ENCODE peak calls at places on chromosomes 4 and X, in five cellular contexts. One of them, this sample, is unnamed.

GRCh38 chr4:87949961-87950360 is 25.6 kb upstream of the SPP1 start:
- DNase-seq in right atrium auricular region: no peak
- DNase-seq in tibial nerve: no peak
- DNase-seq in AG04450: no peak
- DNase-seq in K562: no peak
- DNase-seq in this sample: peak

GRCh38 chrX:84216406-84216805 is 28.4 kb upstream of the RPS6KA6 start:
- DNase-seq in right atrium auricular region: no peak
- DNase-seq in tibial nerve: no peak
- DNase-seq in AG04450: no peak
- DNase-seq in K562: no peak
- DNase-seq in this sample: no peak

GRCh38 chrX:72306851-72307645 is 1.3 kb upstream of the CITED1 start:
- DNase-seq in right atrium auricular region: peak
- DNase-seq in tibial nerve: peak
- DNase-seq in AG04450: peak
- DNase-seq in K562: peak
- DNase-seq in this sample: peak

GRCh38 chr4:169251291-169252235 is 19.2 kb downstream of the SH3RF1 start:
- DNase-seq in right atrium auricular region: no peak
- DNase-seq in tibial nerve: no peak
- DNase-seq in AG04450: no peak
- DNase-seq in K562: no peak
- DNase-seq in this sample: peak

GRCh38 chr4:2241003-2241402 is 918 bp downstream of the HAUS3 start:
- DNase-seq in right atrium auricular region: no peak
- DNase-seq in tibial nerve: no peak
- DNase-seq in AG04450: no peak
- DNase-seq in K562: no peak
- DNase-seq in this sample: no peak

GRCh38 chr4:67853336-67853735 is 30.5 kb downstream of the TMPRSS11D start:
- DNase-seq in right atrium auricular region: no peak
- DNase-seq in tibial nerve: no peak
- DNase-seq in AG04450: no peak
- DNase-seq in K562: no peak
- DNase-seq in this sample: no peak

GRCh38 chr4:146389561-146389960 is 132.2 kb downstream of the SLC10A7 start:
- DNase-seq in right atrium auricular region: no peak
- DNase-seq in tibial nerve: no peak
- DNase-seq in AG04450: no peak
- DNase-seq in K562: no peak
- DNase-seq in this sample: no peak

GRCh38 chr4:98692411-98692810 is 34.0 kb upstream of the TSPAN5 start:
- DNase-seq in right atrium auricular region: no peak
- DNase-seq in tibial nerve: no peak
- DNase-seq in AG04450: no peak
- DNase-seq in K562: no peak
- DNase-seq in this sample: no peak

GRCh38 chrX:27086221-27086620 is 376.9 kb downstream of the PPP4R3C start:
- DNase-seq in right atrium auricular region: no peak
- DNase-seq in tibial nerve: no peak
- DNase-seq in AG04450: no peak
- DNase-seq in K562: no peak
- DNase-seq in this sample: no peak

GRCh38 chrX:19332983-19333382 is 10.7 kb upstream of the PDHA1 start:
- DNase-seq in right atrium auricular region: no peak
- DNase-seq in tibial nerve: no peak
- DNase-seq in AG04450: no peak
- DNase-seq in K562: no peak
- DNase-seq in this sample: peak

GRCh38 chrX:65644621-65645287 is 22.7 kb upstream of the MSN start:
- DNase-seq in right atrium auricular region: peak
- DNase-seq in tibial nerve: peak
- DNase-seq in AG04450: peak
- DNase-seq in K562: peak
- DNase-seq in this sample: peak

GRCh38 chr4:74623041-74623440 is 171.3 kb downstream of the BTC start:
- DNase-seq in right atrium auricular region: no peak
- DNase-seq in tibial nerve: no peak
- DNase-seq in AG04450: no peak
- DNase-seq in K562: peak
- DNase-seq in this sample: peak

GRCh38 chrX:109797311-109797975 is 64.4 kb upstream of the ACSL4 start:
- DNase-seq in right atrium auricular region: no peak
- DNase-seq in tibial nerve: no peak
- DNase-seq in AG04450: no peak
- DNase-seq in K562: no peak
- DNase-seq in this sample: no peak

GRCh38 chr4:38920186-38920585 is 52.6 kb downstream of the FAM114A1 start:
- DNase-seq in right atrium auricular region: no peak
- DNase-seq in tibial nerve: no peak
- DNase-seq in AG04450: no peak
- DNase-seq in K562: no peak
- DNase-seq in this sample: peak

GRCh38 chr4:87257523-87257922 is 37.1 kb upstream of the KLHL8 start:
- DNase-seq in right atrium auricular region: no peak
- DNase-seq in tibial nerve: no peak
- DNase-seq in AG04450: no peak
- DNase-seq in K562: no peak
- DNase-seq in this sample: no peak

GRCh38 chr4:84908876-84909275 is 57.6 kb downstream of the WDFY3 start:
- DNase-seq in right atrium auricular region: no peak
- DNase-seq in tibial nerve: no peak
- DNase-seq in AG04450: no peak
- DNase-seq in K562: no peak
- DNase-seq in this sample: no peak

GRCh38 chrX:125319646-125320521 is at the start of gene TEX13C:
- DNase-seq in right atrium auricular region: no peak
- DNase-seq in tibial nerve: no peak
- DNase-seq in AG04450: no peak
- DNase-seq in K562: no peak
- DNase-seq in this sample: no peak

GRCh38 chrX:14362731-14363130 is 166.6 kb upstream of the GLRA2 start:
- DNase-seq in right atrium auricular region: no peak
- DNase-seq in tibial nerve: no peak
- DNase-seq in AG04450: no peak
- DNase-seq in K562: no peak
- DNase-seq in this sample: peak

GRCh38 chr4:142690764-142691163 is 155.3 kb downstream of the INPP4B start:
- DNase-seq in right atrium auricular region: no peak
- DNase-seq in tibial nerve: no peak
- DNase-seq in AG04450: no peak
- DNase-seq in K562: no peak
- DNase-seq in this sample: no peak

GRCh38 chrX:101208152-101208905 is 11.3 kb upstream of the DRP2 start:
- DNase-seq in right atrium auricular region: no peak
- DNase-seq in tibial nerve: no peak
- DNase-seq in AG04450: no peak
- DNase-seq in K562: no peak
- DNase-seq in this sample: peak

GRCh38 chr4:177023951-177024350 is 231.2 kb upstream of the VEGFC start:
- DNase-seq in right atrium auricular region: no peak
- DNase-seq in tibial nerve: no peak
- DNase-seq in AG04450: no peak
- DNase-seq in K562: no peak
- DNase-seq in this sample: no peak

GRCh38 chr4:119093042-119093827 is 42.4 kb upstream of the MYOZ2 start:
- DNase-seq in right atrium auricular region: no peak
- DNase-seq in tibial nerve: no peak
- DNase-seq in AG04450: no peak
- DNase-seq in K562: no peak
- DNase-seq in this sample: no peak

DNA sequence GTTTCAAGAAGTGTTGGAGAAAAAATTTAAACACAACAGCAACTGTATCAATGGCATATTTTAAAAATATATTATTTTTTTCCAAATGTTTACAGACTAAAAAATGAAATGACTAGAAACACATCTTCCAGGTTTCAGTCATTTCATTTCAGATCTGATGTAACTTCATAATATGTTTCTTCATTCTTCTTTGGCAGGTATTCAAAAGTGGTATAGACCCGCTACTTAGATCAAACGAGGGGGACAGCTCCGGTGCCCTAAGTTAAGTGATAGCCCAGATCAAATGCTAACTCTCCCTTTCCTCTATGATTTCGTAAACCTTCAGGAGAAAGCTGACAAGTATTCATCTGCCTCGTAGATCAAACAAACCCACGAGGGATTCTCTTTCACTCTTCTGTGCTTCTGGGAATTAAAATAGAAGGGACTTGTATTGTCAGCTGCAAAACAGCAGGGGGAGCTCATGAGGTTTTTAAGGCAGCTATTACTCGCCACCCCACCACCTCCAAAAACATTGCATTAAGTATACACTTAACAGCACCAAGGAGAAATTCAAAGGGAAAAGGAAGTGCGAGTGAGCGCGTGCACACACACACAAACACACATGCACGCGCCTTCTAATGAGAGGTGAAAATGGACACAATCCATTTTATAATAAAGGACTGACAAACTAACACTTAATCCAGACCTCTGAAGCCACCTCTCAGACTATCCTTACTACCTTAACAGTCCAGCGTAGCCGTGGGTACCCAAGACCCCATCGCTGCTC is 21.4 kb downstream of the HELT start:
- DNase-seq in right atrium auricular region: no peak
- DNase-seq in tibial nerve: peak
- DNase-seq in AG04450: peak
- DNase-seq in K562: peak
- DNase-seq in this sample: peak
- H3K4me3 ChIP-seq in right atrium auricular region: no peak
- H3K4me3 ChIP-seq in tibial nerve: no peak
- H3K4me3 ChIP-seq in AG04450: peak
- H3K4me3 ChIP-seq in K562: no peak
- H3K4me3 ChIP-seq in this sample: peak

GRCh38 chrX:7921750-7922149 is 5.5 kb downstream of the PNPLA4 start:
- DNase-seq in right atrium auricular region: no peak
- DNase-seq in tibial nerve: no peak
- DNase-seq in AG04450: no peak
- DNase-seq in K562: no peak
- DNase-seq in this sample: no peak
- TF ChIP-seq CTCF in right atrium auricular region: no peak
- TF ChIP-seq CTCF in tibial nerve: no peak
- TF ChIP-seq CTCF in AG04450: no peak
- TF ChIP-seq CTCF in K562: no peak
- TF ChIP-seq CTCF in this sample: no peak

GRCh38 chrX:154327026-154327820 is 31.6 kb downstream of the TKTL1 start:
- DNase-seq in right atrium auricular region: no peak
- DNase-seq in tibial nerve: no peak
- DNase-seq in AG04450: no peak
- DNase-seq in K562: no peak
- DNase-seq in this sample: no peak
- H3K4me3 ChIP-seq in right atrium auricular region: no peak
- H3K4me3 ChIP-seq in tibial nerve: no peak
- H3K4me3 ChIP-seq in AG04450: no peak
- H3K4me3 ChIP-seq in K562: no peak
- H3K4me3 ChIP-seq in this sample: no peak

GRCh38 chr4:53702334-53703266 is 111.3 kb upstream of the LNX1 start:
- DNase-seq in right atrium auricular region: peak
- DNase-seq in tibial nerve: peak
- DNase-seq in AG04450: no peak
- DNase-seq in K562: no peak
- DNase-seq in this sample: peak
- TF ChIP-seq CTCF in right atrium auricular region: no peak
- TF ChIP-seq CTCF in tibial nerve: no peak
- TF ChIP-seq CTCF in AG04450: peak
- TF ChIP-seq CTCF in K562: no peak
- TF ChIP-seq CTCF in this sample: peak

GRCh38 chr4:122733805-122734155 is 1.3 kb downstream of the BBS12 start:
- DNase-seq in right atrium auricular region: no peak
- DNase-seq in tibial nerve: no peak
- DNase-seq in AG04450: no peak
- DNase-seq in K562: no peak
- DNase-seq in this sample: no peak
- H3K4me3 ChIP-seq in right atrium auricular region: peak
- H3K4me3 ChIP-seq in tibial nerve: peak
- H3K4me3 ChIP-seq in AG04450: peak
- H3K4me3 ChIP-seq in K562: peak
- H3K4me3 ChIP-seq in this sample: peak

GRCh38 chr4:56671373-56671772 is 9.7 kb downstream of the HOPX start:
- DNase-seq in right atrium auricular region: no peak
- DNase-seq in tibial nerve: no peak
- DNase-seq in AG04450: no peak
- DNase-seq in K562: no peak
- DNase-seq in this sample: no peak
- TF ChIP-seq CTCF in right atrium auricular region: no peak
- TF ChIP-seq CTCF in tibial nerve: no peak
- TF ChIP-seq CTCF in AG04450: no peak
- TF ChIP-seq CTCF in K562: no peak
- TF ChIP-seq CTCF in this sample: no peak

This sample was measured in choroid plexus epithelial cell.